ENCODE peak calls at places on chromosomes 6 and 20, in five cellular contexts. E, N, M, D and A are unnamed samples.

GRCh38 chr20:13261460-13262301 is 40.6 kb downstream of the ISM1 start:
- DNase-seq in E (no peak), N (peak), M (peak), D (peak), A (peak)

GRCh38 chr6:21935561-21936028 is 342.0 kb downstream of the SOX4 start:
- DNase-seq in E (no peak), N (peak), M (no peak), D (peak), A (no peak)

GRCh38 chr6:133369755-133370154 is 128.6 kb downstream of the EYA4 start:
- DNase-seq in E (no peak), N (no peak), M (no peak), D (no peak), A (no peak)

GRCh38 chr6:139751179-139751578 is 376.7 kb upstream of the CITED2 start:
- DNase-seq in E (no peak), N (no peak), M (no peak), D (peak), A (no peak)

GRCh38 chr6:108497883-108498282 is 62.8 kb upstream of the FOXO3 start:
- DNase-seq in E (no peak), N (peak), M (no peak), D (peak), A (no peak)

GRCh38 chr20:6533321-6533720 is 234.2 kb upstream of the BMP2 start:
- DNase-seq in E (no peak), N (peak), M (no peak), D (no peak), A (no peak)

GRCh38 chr6:14567031-14567430 is 449.5 kb downstream of the CD83 start:
- DNase-seq in E (no peak), N (no peak), M (no peak), D (no peak), A (no peak)

GRCh38 chr6:169292340-169293124 is 38.9 kb upstream of the THBS2 start:
- DNase-seq in E (no peak), N (peak), M (no peak), D (peak), A (no peak)

GRCh38 chr6:25366785-25367657 is 87.8 kb downstream of the CARMIL1 start:
- DNase-seq in E (no peak), N (no peak), M (no peak), D (no peak), A (peak)

GRCh38 chr6:154996841-154997311 is 1.8 kb downstream of the TIAM2 start:
- DNase-seq in E (no peak), N (no peak), M (no peak), D (no peak), A (no peak)

GRCh38 chr20:64110411-64111068 is 3.2 kb upstream of the NPBWR2 start:
- DNase-seq in E (no peak), N (no peak), M (no peak), D (no peak), A (no peak)

GRCh38 chr6:76441850-76442249 is 369.4 kb upstream of the IMPG1 start:
- DNase-seq in E (no peak), N (no peak), M (no peak), D (no peak), A (no peak)

GRCh38 chr20:53989977-53990376 is 80.4 kb downstream of the BCAS1 start:
- DNase-seq in E (no peak), N (no peak), M (no peak), D (no peak), A (no peak)

GRCh38 chr6:149045404-149045803 is 272.1 kb upstream of the TAB2 start:
- DNase-seq in E (no peak), N (no peak), M (no peak), D (peak), A (no peak)

GRCh38 chr20:56574531-56575142 is 41.6 kb downstream of the FAM209B start:
- DNase-seq in E (no peak), N (no peak), M (no peak), D (peak), A (no peak)

GRCh38 chr20:24998631-24999445 is 6.3 kb upstream of the APMAP start:
- DNase-seq in E (no peak), N (no peak), M (no peak), D (no peak), A (no peak)

GRCh38 chr6:23696946-23697345 is 429.1 kb upstream of the NRSN1 start:
- DNase-seq in E (no peak), N (no peak), M (no peak), D (no peak), A (no peak)

GRCh38 chr6:135165031-135165430 is 16.1 kb upstream of the MYB start:
- DNase-seq in E (no peak), N (no peak), M (no peak), D (no peak), A (no peak)

GRCh38 chr20:57389695-57390603 is 1.2 kb upstream of the RBM38 start:
- DNase-seq in E (no peak), N (no peak), M (no peak), D (no peak), A (peak)

GRCh38 chr6:144939926-144940325 is 654.8 kb downstream of the UTRN start:
- DNase-seq in E (no peak), N (peak), M (no peak), D (no peak), A (no peak)

GRCh38 chr6:55379486-55379885 is 52.2 kb downstream of the GFRAL start:
- DNase-seq in E (no peak), N (no peak), M (no peak), D (no peak), A (no peak)

GRCh38 chr6:148885920-148886845 is 139.4 kb downstream of the UST start:
- DNase-seq in E (no peak), N (no peak), M (no peak), D (no peak), A (no peak)